ENCODE peak calls at places on chromosomes 12 and 14, in six cellular contexts. One of them, this sample, is unnamed.

GRCh38 chr14:103122578-103123127 is 608 bp upstream of the TNFAIP2 start:
- DNase-seq in omental fat pad: no peak
- DNase-seq in stimulated activated CD4-positive, alpha-beta T cell treated with anti-CD3 and anti-CD28 coated beads, Interleukin-1b, Interleukin-23, amount 100 ng/mL, for 24 hours: no peak
- DNase-seq in mesothelial cell of epicardium: no peak
- DNase-seq in NCI-H1092 treated with DMSO at 0.1 percent for 48 hours: peak
- DNase-seq in Daoy: peak
- DNase-seq in this sample: no peak

GRCh38 chr12:76519538-76519937 is 40.0 kb downstream of the OSBPL8 start:
- DNase-seq in mesothelial cell of epicardium: no peak
- DNase-seq in stimulated activated CD4-positive, alpha-beta T cell treated with anti-CD3 and anti-CD28 coated beads, Interleukin-1b, Interleukin-23, amount 100 ng/mL, for 24 hours: no peak
- DNase-seq in Daoy: peak
- DNase-seq in omental fat pad: no peak
- DNase-seq in NCI-H1092 treated with DMSO at 0.1 percent for 48 hours: no peak
- DNase-seq in this sample: no peak

GRCh38 chr12:18304609-18305008 is 43.3 kb downstream of the PIK3C2G start:
- DNase-seq in stimulated activated CD4-positive, alpha-beta T cell treated with anti-CD3 and anti-CD28 coated beads, Interleukin-1b, Interleukin-23, amount 100 ng/mL, for 24 hours: no peak
- DNase-seq in mesothelial cell of epicardium: no peak
- DNase-seq in NCI-H1092 treated with DMSO at 0.1 percent for 48 hours: no peak
- DNase-seq in Daoy: no peak
- DNase-seq in omental fat pad: no peak
- DNase-seq in this sample: no peak

GRCh38 chr12:52076811-52077210 is 2.7 kb upstream of the SMIM41 start:
- DNase-seq in NCI-H1092 treated with DMSO at 0.1 percent for 48 hours: no peak
- DNase-seq in stimulated activated CD4-positive, alpha-beta T cell treated with anti-CD3 and anti-CD28 coated beads, Interleukin-1b, Interleukin-23, amount 100 ng/mL, for 24 hours: no peak
- DNase-seq in omental fat pad: no peak
- DNase-seq in mesothelial cell of epicardium: no peak
- DNase-seq in Daoy: no peak
- DNase-seq in this sample: no peak

GRCh38 chr12:31017535-31017934 is 56.1 kb upstream of the DDX11 start:
- DNase-seq in mesothelial cell of epicardium: no peak
- DNase-seq in stimulated activated CD4-positive, alpha-beta T cell treated with anti-CD3 and anti-CD28 coated beads, Interleukin-1b, Interleukin-23, amount 100 ng/mL, for 24 hours: no peak
- DNase-seq in Daoy: no peak
- DNase-seq in omental fat pad: no peak
- DNase-seq in NCI-H1092 treated with DMSO at 0.1 percent for 48 hours: no peak
- DNase-seq in this sample: no peak

GRCh38 chr12:111840831-111841230 is 1.2 kb upstream of the MAPKAPK5 start:
- DNase-seq in Daoy: no peak
- DNase-seq in mesothelial cell of epicardium: no peak
- DNase-seq in omental fat pad: no peak
- DNase-seq in NCI-H1092 treated with DMSO at 0.1 percent for 48 hours: no peak
- DNase-seq in stimulated activated CD4-positive, alpha-beta T cell treated with anti-CD3 and anti-CD28 coated beads, Interleukin-1b, Interleukin-23, amount 100 ng/mL, for 24 hours: no peak
- DNase-seq in this sample: no peak

GRCh38 chr14:51424569-51425251 is 184.7 kb downstream of the TMX1 start:
- DNase-seq in stimulated activated CD4-positive, alpha-beta T cell treated with anti-CD3 and anti-CD28 coated beads, Interleukin-1b, Interleukin-23, amount 100 ng/mL, for 24 hours: no peak
- DNase-seq in NCI-H1092 treated with DMSO at 0.1 percent for 48 hours: no peak
- DNase-seq in omental fat pad: no peak
- DNase-seq in Daoy: no peak
- DNase-seq in mesothelial cell of epicardium: no peak
- DNase-seq in this sample: no peak

GRCh38 chr12:82176761-82177490 is 181.3 kb downstream of the CCDC59 start:
- DNase-seq in Daoy: no peak
- DNase-seq in NCI-H1092 treated with DMSO at 0.1 percent for 48 hours: peak
- DNase-seq in mesothelial cell of epicardium: no peak
- DNase-seq in omental fat pad: no peak
- DNase-seq in stimulated activated CD4-positive, alpha-beta T cell treated with anti-CD3 and anti-CD28 coated beads, Interleukin-1b, Interleukin-23, amount 100 ng/mL, for 24 hours: no peak
- DNase-seq in this sample: no peak

GRCh38 chr12:47787596-47788319 is 14.7 kb downstream of the SLC48A1 start:
- DNase-seq in NCI-H1092 treated with DMSO at 0.1 percent for 48 hours: no peak
- DNase-seq in stimulated activated CD4-positive, alpha-beta T cell treated with anti-CD3 and anti-CD28 coated beads, Interleukin-1b, Interleukin-23, amount 100 ng/mL, for 24 hours: no peak
- DNase-seq in omental fat pad: no peak
- DNase-seq in Daoy: no peak
- DNase-seq in mesothelial cell of epicardium: no peak
- DNase-seq in this sample: no peak